ENCODE peak calls at places on chromosomes 1 and 21, in eight cellular contexts. Q is esophagus squamous epithelium, T is H54, N is IMR-90, W is tibial nerve, X is prostate gland, V is A549, P is HCT116. Y is an unnamed sample.

GRCh38 chr1:166307261-166308188 is 140.7 kb upstream of the FAM78B start:
- DNase-seq in Q (no peak), T (no peak), N (no peak), W (no peak), X (no peak), V (no peak), P (no peak), Y (no peak)

GRCh38 chr1:181038399-181038873 is 4.7 kb downstream of the MR1 start:
- DNase-seq in Q (no peak), T (peak), N (peak), W (no peak), X (peak), V (peak), P (peak), Y (no peak)

GRCh38 chr1:67710417-67710816 is 25.4 kb downstream of the GADD45A start:
- DNase-seq in Q (no peak), T (no peak), N (peak), W (no peak), X (no peak), V (no peak), P (no peak), Y (no peak)

GRCh38 chr1:216627252-216627651 is 96.0 kb downstream of the ESRRG start:
- DNase-seq in Q (no peak), T (no peak), N (no peak), W (no peak), X (no peak), V (no peak), P (no peak), Y (no peak)

GRCh38 chr1:11301593-11301992 is 28.6 kb downstream of the UBIAD1 start:
- DNase-seq in Q (no peak), T (no peak), N (no peak), W (no peak), X (no peak), V (no peak), P (no peak), Y (no peak)

GRCh38 chr1:230233786-230234185 is 166.7 kb downstream of the GALNT2 start:
- DNase-seq in Q (no peak), T (no peak), N (no peak), W (no peak), X (no peak), V (no peak), P (no peak), Y (no peak)

GRCh38 chr1:153192697-153193096 is 10.5 kb upstream of the LELP1 start:
- DNase-seq in Q (no peak), T (no peak), N (no peak), W (no peak), X (no peak), V (no peak), P (peak), Y (no peak)

GRCh38 chr21:43207868-43208267 is 39.1 kb downstream of the CRYAA start:
- DNase-seq in Q (no peak), T (no peak), N (no peak), W (peak), X (no peak), V (no peak), P (no peak), Y (peak)

GRCh38 chr1:37958690-37959089 is 11.8 kb upstream of the INPP5B start:
- DNase-seq in Q (no peak), T (peak), N (peak), W (no peak), X (no peak), V (no peak), P (no peak), Y (no peak)

DNA sequence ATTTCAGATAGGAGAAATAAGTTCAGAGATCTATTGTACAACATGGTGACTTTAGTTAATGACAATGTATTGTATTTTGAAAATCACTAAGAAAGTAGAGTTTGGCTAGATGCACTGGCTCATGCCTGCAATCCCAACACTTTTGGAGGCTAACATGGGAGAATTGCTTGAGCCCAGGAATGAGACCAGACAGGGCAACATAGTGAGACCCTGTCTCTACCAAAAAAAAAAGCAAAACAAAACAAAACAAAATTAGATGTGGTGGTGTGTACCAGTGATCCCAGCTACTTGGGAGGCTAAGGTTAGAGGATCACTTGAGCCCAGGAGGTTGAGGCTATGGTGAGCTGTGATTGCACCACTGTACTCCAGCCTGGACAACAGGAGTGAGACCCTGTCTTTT is 27.2 kb downstream of the IVNS1ABP start:
- DNase-seq in Q (no peak), T (no peak), N (no peak), W (no peak), X (no peak), V (no peak), P (no peak), Y (no peak)
- TF ChIP-seq POLR2A in Q (no peak), T (no peak), N (no peak), W (no peak), X (no peak), V (no peak), P (no peak), Y (no peak)

GRCh38 chr21:26169611-26170470 is 729 bp downstream of the APP start:
- DNase-seq in Q (no peak), T (peak), N (peak), W (peak), X (peak), V (peak), P (peak), Y (peak)

GRCh38 chr21:26167593-26167992 is 3.0 kb downstream of the APP start:
- DNase-seq in Q (no peak), T (no peak), N (no peak), W (no peak), X (no peak), V (no peak), P (no peak), Y (no peak)

GRCh38 chr21:26171310-26172100 is 935 bp upstream of the APP start:
- DNase-seq in Q (no peak), T (no peak), N (no peak), W (no peak), X (no peak), V (no peak), P (no peak), Y (no peak)

GRCh38 chr21:26169061-26169610 is 1.4 kb downstream of the APP start:
- DNase-seq in Q (no peak), T (peak), N (peak), W (no peak), X (peak), V (peak), P (peak), Y (no peak)

GRCh38 chr21:26170471-26171309 is at the start of gene APP:
- DNase-seq in Q (peak), T (peak), N (peak), W (peak), X (peak), V (peak), P (peak), Y (peak)
- TF ChIP-seq POLR2A in Q (no peak), T (peak), N (peak), W (peak), X (peak), V (peak), P (peak), Y (peak)

DNA sequence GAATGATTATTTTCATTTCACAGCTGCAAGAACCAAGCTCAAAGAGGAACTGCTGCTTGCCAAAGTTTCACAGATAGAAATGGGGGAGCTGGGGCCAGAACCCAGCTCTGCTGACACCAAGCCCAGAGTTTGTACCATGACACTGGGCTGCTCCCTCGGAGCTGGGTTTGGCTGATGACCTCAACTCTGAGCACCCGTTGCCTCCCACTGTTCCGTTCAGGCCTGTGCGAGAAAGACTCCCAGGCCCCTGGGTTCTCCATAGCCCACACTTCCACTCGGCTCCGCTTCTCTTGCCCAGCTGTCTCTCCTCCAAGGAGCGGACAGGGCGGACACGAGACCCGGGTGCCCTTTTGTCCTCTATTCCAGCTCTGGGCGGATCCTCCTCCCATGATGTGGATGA is 55.2 kb downstream of the NGF start:
- DNase-seq in Q (no peak), T (no peak), N (no peak), W (peak), X (no peak), V (no peak), P (no peak), Y (no peak)
- TF ChIP-seq POLR2A in Q (no peak), T (no peak), N (no peak), W (no peak), X (no peak), V (no peak), P (no peak), Y (no peak)

GRCh38 chr21:42148097-42148496 is 70.8 kb upstream of the ABCG1 start:
- DNase-seq in Q (no peak), T (no peak), N (no peak), W (no peak), X (no peak), V (no peak), P (no peak), Y (no peak)

GRCh38 chr21:42150458-42151085 is 68.4 kb upstream of the ABCG1 start:
- DNase-seq in Q (no peak), T (no peak), N (no peak), W (no peak), X (no peak), V (no peak), P (no peak), Y (no peak)

GRCh38 chr21:42151148-42152074 is 67.5 kb upstream of the ABCG1 start:
- DNase-seq in Q (no peak), T (no peak), N (no peak), W (no peak), X (no peak), V (no peak), P (no peak), Y (peak)

GRCh38 chr21:42148584-42148983 is 70.4 kb upstream of the ABCG1 start:
- DNase-seq in Q (no peak), T (no peak), N (no peak), W (no peak), X (no peak), V (no peak), P (no peak), Y (no peak)

DNA sequence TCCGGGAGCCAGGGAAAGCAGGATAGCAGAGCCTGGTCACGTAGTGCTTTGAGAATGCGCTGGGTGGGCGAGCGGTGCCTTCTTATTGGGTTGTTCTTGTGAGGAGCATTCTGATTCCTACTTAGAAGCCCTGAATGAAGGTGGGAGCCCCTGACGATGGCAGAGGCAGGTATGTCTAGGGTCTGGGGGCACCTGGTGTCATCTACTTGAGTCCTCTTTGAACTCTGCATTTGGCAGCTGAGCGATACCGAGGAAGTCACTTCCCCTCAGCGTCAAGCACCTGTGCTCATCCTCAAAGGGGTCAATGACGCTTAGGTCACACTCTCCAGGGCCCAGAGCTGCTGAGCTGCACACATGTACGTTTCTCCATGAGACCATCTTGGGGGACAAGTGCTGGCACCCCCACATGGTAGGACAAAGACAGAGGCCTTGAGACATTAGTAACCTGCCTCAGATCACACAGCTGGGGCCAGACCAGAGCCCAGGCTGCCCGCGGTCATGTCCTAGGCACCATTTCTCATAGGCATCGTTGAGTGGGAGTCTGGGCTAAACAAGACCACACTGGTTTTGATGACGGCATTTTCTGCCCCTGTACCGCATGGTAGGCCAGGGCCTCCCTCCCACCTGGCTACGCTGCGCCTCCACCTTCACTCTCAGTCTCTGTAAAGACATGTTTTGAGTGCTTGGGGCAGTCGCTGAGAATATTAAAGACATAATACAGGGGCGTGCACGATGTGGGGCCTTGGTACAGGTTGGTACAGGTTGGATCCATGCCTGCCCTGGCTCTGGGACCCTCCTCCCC is 69.1 kb upstream of the ABCG1 start:
- DNase-seq in Q (no peak), T (no peak), N (no peak), W (no peak), X (no peak), V (no peak), P (no peak), Y (no peak)
- TF ChIP-seq POLR2A in Q (no peak), T (no peak), N (no peak), W (no peak), X (no peak), V (no peak), P (no peak), Y (no peak)

GRCh38 chr1:27563407-27564263 is 40.3 kb downstream of the AHDC1 start:
- DNase-seq in Q (no peak), T (peak), N (peak), W (no peak), X (no peak), V (peak), P (no peak), Y (no peak)
- TF ChIP-seq POLR2A in Q (no peak), T (no peak), N (no peak), W (no peak), X (no peak), V (no peak), P (no peak), Y (no peak)

Y was measured in spleen.